ENCODE peak calls at places on chromosomes 6 and 20, in four cellular contexts. A, S, G and N are unnamed samples.

GRCh38 chr20:36507746-36508145 is 33.6 kb upstream of the MYL9 start:
- DNase-seq in A (no peak), S (no peak), G (no peak), N (no peak)

GRCh38 chr6:154343473-154344308 is 12.9 kb downstream of the IPCEF1 start:
- DNase-seq in A (peak), S (no peak), G (peak), N (no peak)

GRCh38 chr6:139131736-139132285 is 3.1 kb upstream of the HECA start:
- DNase-seq in A (no peak), S (no peak), G (no peak), N (no peak)

GRCh38 chr6:167947716-167948115 is 49.8 kb upstream of the KIF25 start:
- DNase-seq in A (no peak), S (no peak), G (no peak), N (no peak)

GRCh38 chr20:9235518-9235917 is 166.6 kb downstream of the PLCB4 start:
- DNase-seq in A (peak), S (no peak), G (no peak), N (no peak)

GRCh38 chr6:170180671-170181337 is 110.1 kb downstream of the DLL1 start:
- DNase-seq in A (no peak), S (no peak), G (no peak), N (no peak)

GRCh38 chr6:138765896-138766487 is 7.6 kb upstream of the CCDC28A start:
- DNase-seq in A (peak), S (peak), G (peak), N (peak)

GRCh38 chr6:87244380-87244779 is 78.0 kb upstream of the SMIM8 start:
- DNase-seq in A (peak), S (no peak), G (no peak), N (no peak)

GRCh38 chr20:2244523-2244922 is 51.3 kb upstream of the TGM3 start:
- DNase-seq in A (no peak), S (no peak), G (no peak), N (no peak)

GRCh38 chr6:43817192-43817591 is 47.2 kb downstream of the VEGFA start:
- DNase-seq in A (peak), S (peak), G (peak), N (peak)

GRCh38 chr20:44223721-44224120 is 13.2 kb upstream of the OSER1 start:
- DNase-seq in A (no peak), S (no peak), G (no peak), N (no peak)

GRCh38 chr6:101396552-101397173 is 3.2 kb downstream of the GRIK2 start:
- DNase-seq in A (peak), S (peak), G (peak), N (peak)

GRCh38 chr6:45949256-45949655 is 66.4 kb downstream of the CLIC5 start:
- DNase-seq in A (no peak), S (no peak), G (no peak), N (no peak)

GRCh38 chr6:9257215-9257614 is 821.9 kb upstream of the SLC35B3 start:
- DNase-seq in A (no peak), S (no peak), G (no peak), N (no peak)

GRCh38 chr6:167797079-167797870 is 29.4 kb upstream of the AFDN start:
- DNase-seq in A (no peak), S (no peak), G (no peak), N (no peak)

GRCh38 chr20:31698803-31699718 is 23.6 kb downstream of the BCL2L1 start:
- DNase-seq in A (peak), S (peak), G (peak), N (peak)

DNA sequence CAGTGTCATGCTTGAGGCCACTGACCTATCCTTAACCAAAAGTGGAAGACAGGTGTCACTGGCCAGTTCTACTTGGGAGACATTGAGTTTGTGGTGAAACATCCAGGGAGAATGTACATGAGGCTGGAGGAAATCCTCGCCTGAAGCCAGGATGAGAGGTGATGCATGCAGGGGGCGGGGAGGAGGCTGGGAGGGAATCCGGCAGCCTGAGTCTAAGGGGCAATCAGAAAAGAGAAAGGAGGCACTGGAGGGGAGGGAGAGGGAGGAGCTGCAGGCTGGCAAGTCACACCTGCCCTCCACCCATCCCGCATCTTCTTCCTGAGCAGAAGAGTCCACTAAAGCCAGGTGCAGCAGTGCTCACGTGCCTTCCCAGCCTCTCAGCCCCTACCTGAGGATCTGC is 14.9 kb upstream of the DDO start:
- DNase-seq in A (no peak), S (no peak), G (no peak), N (no peak)
- TF ChIP-seq MAZ in A (no peak), S (no peak), G (no peak), N (no peak)

GRCh38 chr20:47776639-47777038 is 8.6 kb downstream of the SULF2 start:
- DNase-seq in A (no peak), S (no peak), G (no peak), N (no peak)
- TF ChIP-seq MAZ in A (no peak), S (no peak), G (no peak), N (no peak)

GRCh38 chr6:4280721-4281120 is 145.3 kb upstream of the ECI2 start:
- DNase-seq in A (peak), S (no peak), G (no peak), N (peak)
- TF ChIP-seq MAZ in A (peak), S (no peak), G (no peak), N (no peak)

GRCh38 chr6:6825986-6826901 is 237.7 kb downstream of the LY86 start:
- DNase-seq in A (no peak), S (no peak), G (no peak), N (no peak)
- TF ChIP-seq MAZ in A (no peak), S (no peak), G (no peak), N (no peak)

GRCh38 chr6:165825416-165825815 is 162.4 kb upstream of the PDE10A start:
- DNase-seq in A (no peak), S (no peak), G (no peak), N (no peak)
- TF ChIP-seq MAZ in A (no peak), S (no peak), G (no peak), N (no peak)